ENCODE peak calls at places on chromosomes 3 and 15, in five cellular contexts. E is tibial nerve; Q is psoas muscle; S is naive thymus-derived CD4-positive, alpha-beta T cell; D is astrocyte of the spinal cord. M is an unnamed sample.

GRCh38 chr15:58425185-58425584 is 6.6 kb upstream of the LIPC start:
- DNase-seq in E (no peak), Q (no peak), S (no peak), D (no peak), M (no peak)

GRCh38 chr3:26449996-26450395 is 172.6 kb upstream of the LRRC3B start:
- DNase-seq in E (no peak), Q (no peak), S (no peak), D (no peak), M (no peak)

GRCh38 chr3:52704611-52705437 is 767 bp downstream of the GLT8D1 start:
- DNase-seq in E (no peak), Q (no peak), S (peak; percentile 29), D (no peak), M (no peak)

GRCh38 chr15:23686466-23687142 is 501 bp downstream of the NDN start:
- DNase-seq in E (no peak), Q (no peak), S (no peak), D (peak; percentile 6), M (no peak)

GRCh38 chr3:70916375-70917055 is 604.1 kb upstream of the MDFIC2 start:
- DNase-seq in E (no peak), Q (no peak), S (no peak), D (no peak), M (no peak)

GRCh38 chr15:58273104-58273503 is 134.9 kb downstream of the AQP9 start:
- DNase-seq in E (no peak), Q (no peak), S (no peak), D (no peak), M (no peak)

GRCh38 chr3:25548836-25549235 is 115.9 kb downstream of the TOP2B start:
- DNase-seq in E (no peak), Q (no peak), S (no peak), D (no peak), M (no peak)

GRCh38 chr3:124463234-124463633 is 267.0 kb upstream of the UMPS start:
- DNase-seq in E (no peak), Q (no peak), S (no peak), D (no peak), M (no peak)

GRCh38 chr3:68055238-68055637 is 400.8 kb upstream of the SUCLG2 start:
- DNase-seq in E (no peak), Q (no peak), S (no peak), D (no peak), M (no peak)

GRCh38 chr3:99686469-99686868 is 48.1 kb downstream of the COL8A1 start:
- DNase-seq in E (no peak), Q (no peak), S (no peak), D (no peak), M (no peak)
- H3K4me3 ChIP-seq in E (no peak overlapping the region), Q (no peak overlapping the region), S (no peak overlapping the region), D (no peak overlapping the region), M (no peak overlapping the region)

DNA sequence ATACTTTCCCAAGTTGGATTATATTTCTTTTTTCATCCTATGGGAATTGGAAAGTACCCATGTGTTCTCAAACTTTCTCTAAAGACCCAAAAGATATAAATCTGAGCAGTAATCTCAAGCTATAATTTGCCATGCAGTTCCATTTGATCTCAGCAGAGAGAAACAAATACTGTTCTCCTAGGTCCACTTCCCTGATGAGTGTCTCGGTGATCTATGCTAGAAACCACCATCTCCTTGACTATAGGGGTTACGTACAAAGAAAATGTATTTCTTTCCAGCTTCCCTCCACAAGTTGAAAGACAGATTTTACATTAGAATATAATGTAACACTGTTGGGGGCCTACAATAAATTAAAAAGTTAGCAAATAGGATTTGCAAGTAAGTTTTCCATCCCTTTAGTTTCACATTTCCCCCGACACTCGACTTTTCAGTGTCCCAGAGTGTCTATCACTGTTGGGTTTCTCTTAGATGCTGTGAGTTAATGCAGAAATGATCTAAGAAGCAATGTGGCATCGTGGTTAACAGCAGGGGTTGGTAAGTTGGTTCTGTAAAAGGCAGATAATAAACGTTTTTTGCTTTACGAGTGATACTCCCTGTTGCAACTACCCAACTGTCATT is 465.1 kb upstream of the CFAP20DC start:
- DNase-seq in E (no peak), Q (no peak), S (no peak), D (no peak), M (no peak)
- H3K4me3 ChIP-seq in E (no peak overlapping the region), Q (no peak overlapping the region), S (no peak overlapping the region), D (no peak overlapping the region), M (no peak overlapping the region)

GRCh38 chr3:31592764-31593163 is 60.0 kb downstream of the STT3B start:
- DNase-seq in E (no peak), Q (no peak), S (no peak), D (no peak), M (no peak)

GRCh38 chr3:31590650-31591049 is 57.9 kb downstream of the STT3B start:
- DNase-seq in E (no peak), Q (no peak), S (no peak), D (no peak), M (no peak)

GRCh38 chr3:31589228-31589627 is 56.5 kb downstream of the STT3B start:
- DNase-seq in E (no peak), Q (no peak), S (no peak), D (no peak), M (no peak)
- H3K4me3 ChIP-seq in E (no peak overlapping the region), Q (no peak overlapping the region), S (no peak overlapping the region), D (no peak overlapping the region), M (no peak overlapping the region)

DNA sequence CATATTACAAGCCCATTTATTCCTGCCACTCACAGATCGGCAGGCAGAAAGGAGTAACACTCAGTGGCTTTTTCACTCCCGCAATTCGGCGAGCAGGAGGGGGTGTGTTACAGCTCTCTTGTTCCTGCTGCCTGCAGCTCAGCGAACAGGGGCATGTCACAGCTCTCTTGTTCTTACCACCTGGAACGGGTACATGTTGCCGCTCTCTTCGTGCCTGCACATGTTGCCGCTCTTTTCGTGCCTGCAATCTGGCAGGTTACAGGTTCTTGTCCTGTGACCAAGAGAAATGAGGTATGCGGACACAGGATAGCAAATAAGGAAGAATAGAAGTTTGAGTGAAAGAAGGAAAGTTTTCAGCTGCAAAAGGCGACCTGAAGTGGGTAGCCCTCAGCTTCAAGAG is 761.4 kb downstream of the NAALADL2 start:
- DNase-seq in E (no peak), Q (no peak), S (no peak), D (no peak), M (no peak)
- H3K4me3 ChIP-seq in E (no peak overlapping the region), Q (no peak overlapping the region), S (no peak overlapping the region), D (no peak overlapping the region), M (peak overlapping the region; percentile 46)

GRCh38 chr3:146153429-146153828 is 7.6 kb downstream of the PLOD2 start:
- DNase-seq in E (no peak), Q (no peak), S (no peak), D (no peak), M (no peak)

GRCh38 chr3:146145642-146146041 is 15.3 kb downstream of the PLOD2 start:
- DNase-seq in E (no peak), Q (no peak), S (no peak), D (no peak), M (no peak)

GRCh38 chr3:146152841-146153240 is 8.1 kb downstream of the PLOD2 start:
- DNase-seq in E (no peak), Q (no peak), S (no peak), D (no peak), M (peak; percentile 52)

GRCh38 chr3:146142757-146143156 is 18.2 kb downstream of the PLOD2 start:
- DNase-seq in E (no peak), Q (no peak), S (no peak), D (peak; percentile 66), M (no peak)

GRCh38 chr3:146148468-146148931 is 12.5 kb downstream of the PLOD2 start:
- DNase-seq in E (no peak), Q (no peak), S (no peak), D (no peak), M (no peak)
- H3K4me3 ChIP-seq in E (no peak overlapping the region), Q (no peak overlapping the region), S (no peak overlapping the region), D (no peak overlapping the region), M (no peak overlapping the region)

GRCh38 chr3:43769471-43770425 is 79.0 kb downstream of the ABHD5 start:
- DNase-seq in E (peak; percentile 98), Q (peak; percentile 96), S (peak; percentile 68), D (peak; percentile 97), M (peak; percentile 94)
- H3K4me3 ChIP-seq in E (no peak overlapping the region), Q (peak overlapping the region; percentile 54), S (no peak overlapping the region), D (peak overlapping the region; percentile 40), M (peak overlapping the region; percentile 58)

GRCh38 chr3:122080188-122080587 is 25.0 kb downstream of the CD86 start:
- DNase-seq in E (no peak), Q (no peak), S (no peak), D (no peak), M (no peak)

GRCh38 chr3:122081543-122081942 is 26.4 kb downstream of the CD86 start:
- DNase-seq in E (no peak), Q (no peak), S (no peak), D (no peak), M (no peak)

GRCh38 chr3:122077293-122078234 is 22.4 kb downstream of the CD86 start:
- DNase-seq in E (no peak), Q (no peak), S (no peak), D (no peak), M (no peak)

GRCh38 chr3:122078235-122078935 is 23.2 kb downstream of the CD86 start:
- DNase-seq in E (no peak), Q (no peak), S (no peak), D (no peak), M (no peak)

DNA sequence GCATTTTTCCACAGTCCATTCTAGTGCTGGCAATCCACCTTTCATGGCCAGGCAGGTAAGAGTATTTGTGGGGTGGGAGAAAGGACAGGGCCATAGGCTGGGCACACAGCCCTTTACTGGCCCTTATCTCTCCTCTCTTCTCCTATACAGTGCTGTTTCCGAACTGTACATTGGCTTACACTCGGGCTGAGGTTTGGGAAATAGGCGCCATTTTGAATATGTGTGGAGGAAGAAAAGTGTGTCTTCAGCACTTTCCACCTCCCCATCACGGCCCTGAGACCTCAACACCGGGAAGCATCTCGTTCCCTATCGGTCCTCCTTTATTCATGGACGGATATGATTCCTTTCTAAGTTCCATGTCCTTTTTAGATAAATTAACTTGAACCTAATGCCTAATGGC is 24.4 kb downstream of the CD86 start:
- DNase-seq in E (no peak), Q (no peak), S (no peak), D (no peak), M (no peak)
- H3K4me3 ChIP-seq in E (no peak overlapping the region), Q (no peak overlapping the region), S (no peak overlapping the region), D (no peak overlapping the region), M (no peak overlapping the region)

M was measured in breast epithelium.